ENCODE peak calls at places on chromosomes 12 and 14, in six cellular contexts. P, Y, N, T, J and D are unnamed samples.

GRCh38 chr12:79688376-79689040 is 2.3 kb downstream of the PAWR start:
- DNase-seq in P (peak), Y (no peak), N (no peak), T (no peak), J (no peak), D (no peak)

GRCh38 chr12:116294464-116295002 is 17.0 kb upstream of the MED13L start:
- DNase-seq in P (no peak), Y (no peak), N (no peak), T (no peak), J (no peak), D (no peak)

GRCh38 chr12:120944645-120945217 is 33.6 kb upstream of the HNF1A start:
- DNase-seq in P (peak), Y (peak), N (peak), T (peak), J (no peak), D (no peak)

GRCh38 chr14:106459971-106460730 is 933.8 kb downstream of the TMEM121 start:
- DNase-seq in P (no peak), Y (no peak), N (no peak), T (no peak), J (no peak), D (no peak)

GRCh38 chr14:28762290-28762948 is 4.2 kb upstream of the FOXG1 start:
- DNase-seq in P (no peak), Y (no peak), N (no peak), T (no peak), J (no peak), D (no peak)

GRCh38 chr12:24201258-24201970 is 251.9 kb upstream of the SOX5 start:
- DNase-seq in P (peak), Y (no peak), N (no peak), T (no peak), J (no peak), D (no peak)

GRCh38 chr14:33404054-33404453 is 465.4 kb downstream of the NPAS3 start:
- DNase-seq in P (no peak), Y (no peak), N (no peak), T (no peak), J (peak), D (peak)

GRCh38 chr12:56636118-56636674 is 6.1 kb upstream of the BAZ2A start:
- DNase-seq in P (peak), Y (peak), N (peak), T (peak), J (no peak), D (peak)

GRCh38 chr12:53735556-53735955 is 8.3 kb upstream of the CALCOCO1 start:
- DNase-seq in P (no peak), Y (no peak), N (no peak), T (no peak), J (no peak), D (no peak)

GRCh38 chr12:119178544-119179334 is at the start of gene HSPB8:
- DNase-seq in P (no peak), Y (peak), N (peak), T (peak), J (no peak), D (no peak)

GRCh38 chr14:55104051-55104954 is 24.7 kb upstream of the LGALS3 start:
- DNase-seq in P (no peak), Y (no peak), N (no peak), T (no peak), J (no peak), D (no peak)

GRCh38 chr14:93533437-93533836 is 102.7 kb downstream of the UNC79 start:
- DNase-seq in P (no peak), Y (no peak), N (no peak), T (no peak), J (peak), D (no peak)

GRCh38 chr12:237026-237815 is 23.3 kb upstream of the SLC6A12 start:
- DNase-seq in P (no peak), Y (no peak), N (no peak), T (no peak), J (no peak), D (no peak)

GRCh38 chr14:92945959-92946846 is 23.3 kb downstream of the CHGA start:
- DNase-seq in P (no peak), Y (peak), N (peak), T (no peak), J (no peak), D (no peak)

GRCh38 chr14:73283592-73284379 is 46.5 kb downstream of the PAPLN start:
- DNase-seq in P (no peak), Y (no peak), N (no peak), T (no peak), J (no peak), D (no peak)

GRCh38 chr14:80055912-80056801 is 155.1 kb downstream of the DIO2 start:
- DNase-seq in P (no peak), Y (no peak), N (peak), T (peak), J (no peak), D (no peak)

GRCh38 chr12:6508087-6508486 is 14.2 kb downstream of the NCAPD2 start:
- DNase-seq in P (no peak), Y (no peak), N (no peak), T (no peak), J (no peak), D (no peak)

GRCh38 chr12:14272954-14273910 is 92.2 kb upstream of the ATF7IP start:
- DNase-seq in P (peak), Y (no peak), N (no peak), T (no peak), J (peak), D (no peak)

GRCh38 chr14:68544150-68544892 is 248.5 kb downstream of the ZFP36L1 start:
- DNase-seq in P (no peak), Y (no peak), N (no peak), T (peak), J (peak), D (peak)

GRCh38 chr12:96493101-96493500 is 3.7 kb downstream of the CFAP54 start:
- DNase-seq in P (no peak), Y (no peak), N (no peak), T (no peak), J (no peak), D (no peak)

GRCh38 chr14:54116972-54117371 is 160.3 kb upstream of the BMP4 start:
- DNase-seq in P (no peak), Y (no peak), N (no peak), T (no peak), J (no peak), D (no peak)

GRCh38 chr12:120822832-120823503 is 81.2 kb downstream of the SPPL3 start:
- DNase-seq in P (no peak), Y (no peak), N (no peak), T (no peak), J (no peak), D (no peak)

GRCh38 chr12:6872073-6873048 is 742 bp downstream of the SPSB2 start:
- DNase-seq in P (peak), Y (peak), N (peak), T (no peak), J (no peak), D (no peak)

GRCh38 chr12:45216983-45217485 is 1.1 kb downstream of the ANO6 start:
- DNase-seq in P (no peak), Y (no peak), N (peak), T (no peak), J (no peak), D (no peak)

GRCh38 chr14:63295991-63296630 is 22.6 kb downstream of the GPHB5 start:
- DNase-seq in P (no peak), Y (no peak), N (no peak), T (no peak), J (no peak), D (no peak)

GRCh38 chr12:131402781-131403396 is 308.0 kb upstream of the SFSWAP start:
- DNase-seq in P (no peak), Y (no peak), N (no peak), T (no peak), J (no peak), D (no peak)

GRCh38 chr12:122363782-122364181 is 58.7 kb downstream of the CLIP1 start:
- DNase-seq in P (no peak), Y (no peak), N (no peak), T (no peak), J (no peak), D (no peak)

GRCh38 chr14:54337314-54337713 is 59.5 kb upstream of the CDKN3 start:
- DNase-seq in P (no peak), Y (no peak), N (no peak), T (no peak), J (no peak), D (no peak)

GRCh38 chr14:80584638-80585505 is 356.7 kb downstream of the CEP128 start:
- DNase-seq in P (no peak), Y (no peak), N (peak), T (peak), J (peak), D (no peak)

GRCh38 chr12:131872154-131873046 is 22.0 kb upstream of the ULK1 start:
- DNase-seq in P (no peak), Y (no peak), N (peak), T (no peak), J (peak), D (peak)

GRCh38 chr14:91396959-91397815 is 20.4 kb downstream of the CCDC88C start:
- DNase-seq in P (peak), Y (peak), N (no peak), T (no peak), J (no peak), D (no peak)

GRCh38 chr14:101587403-101587998 is 26.2 kb downstream of the DIO3 start:
- DNase-seq in P (no peak), Y (no peak), N (no peak), T (no peak), J (no peak), D (no peak)

GRCh38 chr12:39623919-39624318 is 4.3 kb upstream of the ABCD2 start:
- DNase-seq in P (no peak), Y (no peak), N (no peak), T (no peak), J (no peak), D (no peak)

GRCh38 chr12:10205251-10205807 is 7.3 kb upstream of the GABARAPL1 start:
- DNase-seq in P (no peak), Y (no peak), N (no peak), T (no peak), J (peak), D (no peak)

GRCh38 chr14:92501891-92502351 is 11.7 kb upstream of the RIN3 start:
- DNase-seq in P (no peak), Y (no peak), N (no peak), T (no peak), J (no peak), D (peak)

GRCh38 chr12:29707846-29708245 is 75.9 kb downstream of the TMTC1 start:
- DNase-seq in P (no peak), Y (no peak), N (no peak), T (no peak), J (no peak), D (no peak)

DNA sequence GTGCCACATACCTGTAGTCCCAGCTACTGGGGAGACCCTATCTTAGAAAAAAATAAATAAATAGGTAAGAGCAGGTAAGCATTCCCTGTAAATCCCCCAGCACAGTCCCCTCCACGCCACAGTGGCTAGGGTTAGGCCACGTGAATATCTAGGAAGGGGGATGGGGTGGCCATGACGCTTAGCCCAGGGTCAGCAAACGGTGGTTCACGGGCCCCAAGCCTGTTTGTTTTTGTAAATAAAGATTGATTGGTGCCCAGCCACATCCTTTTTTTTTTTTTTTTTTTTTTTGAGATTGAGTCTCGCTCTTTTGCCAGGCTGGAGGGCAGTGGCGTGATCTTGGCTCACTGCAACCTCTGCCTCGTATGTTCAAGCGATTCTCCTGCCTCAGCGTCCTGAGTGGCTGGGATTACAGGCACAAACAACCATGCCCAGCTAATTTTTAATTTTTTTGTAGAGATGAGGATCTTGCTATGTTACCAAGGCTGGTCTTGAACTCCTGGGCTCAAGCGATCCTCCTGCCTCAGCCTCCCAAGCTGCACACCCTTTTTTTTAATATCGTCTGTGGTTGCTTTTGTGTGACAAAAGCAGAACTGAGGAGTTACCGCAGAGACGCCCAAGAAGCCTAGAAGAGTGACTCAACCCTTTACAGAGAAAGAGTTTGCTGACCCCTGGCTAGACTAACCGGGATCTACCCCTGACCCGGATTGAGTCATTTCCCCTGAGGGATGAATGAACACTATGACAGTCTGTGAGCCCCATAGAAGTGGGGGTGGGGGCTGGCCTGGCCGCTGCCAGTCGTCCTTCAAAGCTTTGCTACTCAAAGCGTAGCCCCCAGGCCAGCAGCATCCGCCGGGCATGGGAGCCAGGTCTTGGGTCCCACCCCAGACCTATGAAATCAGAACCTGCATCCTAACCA is 113.7 kb upstream of the NCOR2 start:
- DNase-seq in P (peak), Y (peak), N (peak), T (no peak), J (peak), D (peak)
- H3K4me3 ChIP-seq in P (no peak), Y (no peak), N (no peak), T (no peak), J (no peak), D (no peak)

DNA sequence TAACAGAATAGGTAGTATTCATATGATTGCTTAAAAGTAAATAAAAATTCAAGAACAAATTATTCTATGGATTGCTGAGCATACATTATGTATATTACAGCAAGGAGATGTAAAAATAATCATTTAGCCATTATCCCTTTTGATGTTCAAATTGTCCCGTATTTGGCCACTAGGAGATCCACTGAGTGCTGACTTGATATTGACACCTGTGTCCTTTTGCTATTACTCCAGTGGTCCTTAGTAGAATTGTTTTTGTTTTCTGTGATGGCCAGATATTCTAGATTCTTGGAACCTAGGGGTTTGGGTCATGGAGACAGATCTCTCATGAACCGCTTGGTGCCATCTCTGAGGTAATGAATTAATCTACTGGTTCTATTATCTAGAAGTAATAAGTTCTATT is 16.8 kb downstream of the ERO1A start:
- DNase-seq in P (no peak), Y (no peak), N (peak), T (no peak), J (no peak), D (no peak)
- TF ChIP-seq CTCF in P (peak), Y (peak), N (peak), T (peak), J (peak), D (peak)

GRCh38 chr12:106845910-106846309 is 71.4 kb downstream of the RIC8B start:
- DNase-seq in P (no peak), Y (no peak), N (no peak), T (no peak), J (peak), D (no peak)

GRCh38 chr12:106839343-106839742 is 64.9 kb downstream of the RIC8B start:
- DNase-seq in P (no peak), Y (no peak), N (no peak), T (no peak), J (no peak), D (no peak)

GRCh38 chr12:106840217-106840616 is 65.7 kb downstream of the RIC8B start:
- DNase-seq in P (no peak), Y (no peak), N (peak), T (peak), J (no peak), D (peak)

GRCh38 chr12:106837782-106838181 is 63.3 kb downstream of the RIC8B start:
- DNase-seq in P (no peak), Y (no peak), N (no peak), T (no peak), J (no peak), D (no peak)

DNA sequence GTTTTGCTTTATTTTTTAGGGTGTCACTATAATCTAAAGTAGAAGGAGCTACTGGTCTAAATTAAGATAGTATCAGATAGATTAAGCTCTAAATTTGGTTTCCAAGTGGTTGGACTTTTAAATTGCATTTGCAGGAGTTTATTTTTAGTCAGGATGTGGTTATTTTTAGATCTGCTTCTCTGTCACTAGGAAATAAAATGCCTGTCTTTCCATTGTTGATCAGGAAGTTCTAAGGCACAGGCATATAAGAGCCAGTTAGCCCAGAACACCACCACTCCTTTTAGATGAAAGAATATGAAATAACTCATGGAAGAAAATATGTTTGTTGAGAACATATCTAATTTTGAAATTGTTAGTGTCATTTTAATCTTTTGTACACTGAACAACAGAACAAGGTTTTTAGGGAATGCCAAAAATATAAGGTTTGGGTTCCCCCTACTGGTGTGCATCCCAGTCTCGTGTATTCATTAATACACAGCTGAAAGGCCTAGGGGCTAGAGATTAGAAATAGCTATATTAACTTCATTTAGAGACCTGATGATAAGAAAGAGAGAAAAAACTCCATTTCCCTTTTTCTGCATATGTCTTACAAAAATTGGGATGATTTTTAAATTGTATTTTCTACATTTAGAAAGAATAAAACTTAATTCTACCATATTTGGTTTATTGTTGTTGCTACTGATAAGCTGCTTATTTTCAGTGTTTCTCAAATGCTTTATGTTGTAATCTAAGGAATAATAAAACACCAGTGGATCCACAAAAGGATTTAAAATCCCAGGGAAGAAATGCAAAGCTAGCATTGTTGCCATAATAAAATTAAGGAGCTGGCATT is 67.2 kb downstream of the RIC8B start:
- DNase-seq in P (no peak), Y (no peak), N (peak), T (no peak), J (no peak), D (peak)
- H3K4me3 ChIP-seq in P (no peak), Y (no peak), N (no peak), T (no peak), J (no peak), D (no peak)

GRCh38 chr14:105144666-105145380 is 23.8 kb downstream of the JAG2 start:
- DNase-seq in P (no peak), Y (no peak), N (peak), T (no peak), J (no peak), D (no peak)
- TF ChIP-seq CTCF in P (peak), Y (no peak), N (no peak), T (no peak), J (no peak), D (no peak)

DNA sequence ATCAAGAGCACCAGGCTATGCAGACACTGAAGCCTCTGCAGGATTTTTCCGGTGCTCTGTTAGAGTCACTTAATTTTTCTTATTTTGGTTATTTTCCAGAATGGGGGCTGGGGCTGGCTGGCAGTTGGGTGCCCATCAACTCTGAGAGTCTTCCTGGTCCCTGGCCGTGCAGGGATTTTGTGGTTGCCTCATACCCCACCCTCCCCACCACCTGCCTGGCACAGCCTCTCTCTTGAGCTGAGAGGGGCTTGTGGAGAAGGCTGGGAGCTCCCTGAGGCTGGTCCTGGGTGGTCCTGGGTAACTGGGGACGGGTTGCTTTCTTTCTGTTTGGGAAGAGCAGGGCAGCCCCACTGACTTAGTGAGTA is 23.3 kb downstream of the LRTM2 start:
- DNase-seq in P (no peak), Y (peak), N (no peak), T (no peak), J (no peak), D (no peak)
- H3K4me3 ChIP-seq in P (no peak), Y (no peak), N (no peak), T (no peak), J (no peak), D (no peak)

GRCh38 chr12:12725086-12725955 is 8.2 kb downstream of the CDKN1B start:
- DNase-seq in P (peak), Y (peak), N (peak), T (peak), J (peak), D (peak)
- TF ChIP-seq CTCF in P (no peak), Y (peak), N (no peak), T (no peak), J (no peak), D (no peak)

DNA sequence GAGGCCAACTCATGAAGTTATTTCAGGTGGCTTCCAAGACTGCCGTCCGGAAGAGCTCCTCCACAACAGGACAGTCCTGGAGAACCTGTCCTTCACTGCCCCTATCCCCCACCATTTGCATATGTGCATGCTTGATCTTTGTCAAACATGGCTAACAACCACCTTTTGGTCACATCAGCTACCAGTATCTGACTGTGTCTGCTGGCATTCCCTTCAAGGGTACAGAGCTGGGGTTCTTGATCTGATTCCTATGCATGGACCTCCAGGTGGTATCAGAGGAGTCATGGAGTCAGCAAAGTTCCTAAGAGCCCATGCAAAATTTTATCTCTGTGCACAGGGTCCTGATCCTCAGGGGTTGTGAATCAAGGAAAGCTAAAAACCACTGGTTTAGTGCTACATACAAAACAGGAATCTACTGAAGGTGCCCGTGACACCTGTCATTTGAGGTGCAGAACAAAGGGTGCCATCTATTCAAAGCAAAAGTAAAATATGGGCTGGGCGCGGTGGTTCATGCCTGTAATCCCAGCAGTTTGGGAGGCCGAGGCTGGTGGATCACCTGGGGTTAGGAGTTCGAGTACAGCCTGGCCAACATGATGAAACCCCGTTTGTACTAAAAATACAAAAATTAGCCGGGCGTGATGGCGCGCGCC is 3.8 kb downstream of the PPTC7 start:
- DNase-seq in P (no peak), Y (no peak), N (no peak), T (no peak), J (no peak), D (no peak)
- H3K4me3 ChIP-seq in P (peak), Y (no peak), N (no peak), T (no peak), J (no peak), D (no peak)